ENCODE peak calls at places on chromosome 18, in ten cellular contexts. One of them, this sample, is unnamed.

GRCh38 chr18:47898696-47899095 is 31.8 kb downstream of the SMAD2 start:
- DNase-seq in endodermal cell: no peak
- DNase-seq in colonic mucosa: no peak
- DNase-seq in SHP77: no peak
- DNase-seq in Karpas-422: no peak
- DNase-seq in fibroblast of mammary gland: no peak
- DNase-seq in cardiac fibroblast: peak; percentile 21
- DNase-seq in immature natural killer cell: no peak
- DNase-seq in activated CD4-positive, alpha-beta T cell treated with anti-CD3 and anti-CD28 coated beads, Interleukin-2, amount 10 ng/mL, durations not matched to agents 7 days and 5 days: no peak
- DNase-seq in activated T-helper 9 cell treated with anti-CD3 and anti-CD28 coated beads, Interleukin-2, amount 50 U/mL, for 16 hours: no peak
- DNase-seq in this sample: no peak

GRCh38 chr18:51330148-51330547 is 132.7 kb upstream of the MEX3C start:
- DNase-seq in endodermal cell: no peak
- DNase-seq in colonic mucosa: no peak
- DNase-seq in SHP77: no peak
- DNase-seq in Karpas-422: no peak
- DNase-seq in fibroblast of mammary gland: no peak
- DNase-seq in cardiac fibroblast: peak; percentile 45
- DNase-seq in immature natural killer cell: no peak
- DNase-seq in activated CD4-positive, alpha-beta T cell treated with anti-CD3 and anti-CD28 coated beads, Interleukin-2, amount 10 ng/mL, durations not matched to agents 7 days and 5 days: no peak
- DNase-seq in activated T-helper 9 cell treated with anti-CD3 and anti-CD28 coated beads, Interleukin-2, amount 50 U/mL, for 16 hours: no peak
- DNase-seq in this sample: no peak

GRCh38 chr18:24590946-24591345 is 130.5 kb downstream of the HRH4 start:
- DNase-seq in endodermal cell: no peak
- DNase-seq in colonic mucosa: no peak
- DNase-seq in SHP77: no peak
- DNase-seq in Karpas-422: no peak
- DNase-seq in fibroblast of mammary gland: no peak
- DNase-seq in cardiac fibroblast: no peak
- DNase-seq in immature natural killer cell: no peak
- DNase-seq in activated CD4-positive, alpha-beta T cell treated with anti-CD3 and anti-CD28 coated beads, Interleukin-2, amount 10 ng/mL, durations not matched to agents 7 days and 5 days: no peak
- DNase-seq in activated T-helper 9 cell treated with anti-CD3 and anti-CD28 coated beads, Interleukin-2, amount 50 U/mL, for 16 hours: no peak
- DNase-seq in this sample: no peak

GRCh38 chr18:3074094-3074493 is 61.1 kb upstream of the LPIN2 start:
- DNase-seq in endodermal cell: no peak
- DNase-seq in colonic mucosa: peak; percentile 34
- DNase-seq in SHP77: no peak
- DNase-seq in Karpas-422: no peak
- DNase-seq in fibroblast of mammary gland: no peak
- DNase-seq in cardiac fibroblast: no peak
- DNase-seq in immature natural killer cell: no peak
- DNase-seq in activated CD4-positive, alpha-beta T cell treated with anti-CD3 and anti-CD28 coated beads, Interleukin-2, amount 10 ng/mL, durations not matched to agents 7 days and 5 days: no peak
- DNase-seq in activated T-helper 9 cell treated with anti-CD3 and anti-CD28 coated beads, Interleukin-2, amount 50 U/mL, for 16 hours: no peak
- DNase-seq in this sample: no peak

GRCh38 chr18:78983530-78983929 is 3.9 kb downstream of the SALL3 start:
- DNase-seq in endodermal cell: no peak
- DNase-seq in colonic mucosa: no peak
- DNase-seq in SHP77: no peak
- DNase-seq in Karpas-422: no peak
- DNase-seq in fibroblast of mammary gland: no peak
- DNase-seq in cardiac fibroblast: no peak
- DNase-seq in immature natural killer cell: no peak
- DNase-seq in activated CD4-positive, alpha-beta T cell treated with anti-CD3 and anti-CD28 coated beads, Interleukin-2, amount 10 ng/mL, durations not matched to agents 7 days and 5 days: no peak
- DNase-seq in activated T-helper 9 cell treated with anti-CD3 and anti-CD28 coated beads, Interleukin-2, amount 50 U/mL, for 16 hours: no peak
- DNase-seq in this sample: no peak

GRCh38 chr18:22168360-22168921 is 948 bp upstream of the GATA6 start:
- DNase-seq in endodermal cell: peak; percentile 77
- DNase-seq in colonic mucosa: peak; percentile 67
- DNase-seq in SHP77: no peak
- DNase-seq in Karpas-422: no peak
- DNase-seq in fibroblast of mammary gland: no peak
- DNase-seq in cardiac fibroblast: peak; percentile 25
- DNase-seq in immature natural killer cell: peak; percentile 31
- DNase-seq in activated CD4-positive, alpha-beta T cell treated with anti-CD3 and anti-CD28 coated beads, Interleukin-2, amount 10 ng/mL, durations not matched to agents 7 days and 5 days: no peak
- DNase-seq in activated T-helper 9 cell treated with anti-CD3 and anti-CD28 coated beads, Interleukin-2, amount 50 U/mL, for 16 hours: no peak
- DNase-seq in this sample: no peak

GRCh38 chr18:45589559-45590041 is 25.7 kb upstream of the SLC14A2 start:
- DNase-seq in endodermal cell: peak; percentile 64
- DNase-seq in colonic mucosa: no peak
- DNase-seq in SHP77: no peak
- DNase-seq in Karpas-422: no peak
- DNase-seq in fibroblast of mammary gland: peak; percentile 93
- DNase-seq in cardiac fibroblast: peak; percentile 54
- DNase-seq in immature natural killer cell: no peak
- DNase-seq in activated CD4-positive, alpha-beta T cell treated with anti-CD3 and anti-CD28 coated beads, Interleukin-2, amount 10 ng/mL, durations not matched to agents 7 days and 5 days: no peak
- DNase-seq in activated T-helper 9 cell treated with anti-CD3 and anti-CD28 coated beads, Interleukin-2, amount 50 U/mL, for 16 hours: no peak
- DNase-seq in this sample: peak; percentile 72

GRCh38 chr18:10081477-10081876 is 167.7 kb downstream of the VAPA start:
- DNase-seq in endodermal cell: no peak
- DNase-seq in colonic mucosa: no peak
- DNase-seq in SHP77: no peak
- DNase-seq in Karpas-422: no peak
- DNase-seq in fibroblast of mammary gland: no peak
- DNase-seq in cardiac fibroblast: no peak
- DNase-seq in immature natural killer cell: no peak
- DNase-seq in activated CD4-positive, alpha-beta T cell treated with anti-CD3 and anti-CD28 coated beads, Interleukin-2, amount 10 ng/mL, durations not matched to agents 7 days and 5 days: no peak
- DNase-seq in activated T-helper 9 cell treated with anti-CD3 and anti-CD28 coated beads, Interleukin-2, amount 50 U/mL, for 16 hours: no peak
- DNase-seq in this sample: peak; percentile 46

GRCh38 chr18:13471971-13472628 is 253.5 kb downstream of the LDLRAD4 start:
- DNase-seq in endodermal cell: no peak
- DNase-seq in colonic mucosa: no peak
- DNase-seq in SHP77: peak; percentile 17
- DNase-seq in Karpas-422: no peak
- DNase-seq in fibroblast of mammary gland: no peak
- DNase-seq in cardiac fibroblast: no peak
- DNase-seq in immature natural killer cell: no peak
- DNase-seq in activated CD4-positive, alpha-beta T cell treated with anti-CD3 and anti-CD28 coated beads, Interleukin-2, amount 10 ng/mL, durations not matched to agents 7 days and 5 days: no peak
- DNase-seq in activated T-helper 9 cell treated with anti-CD3 and anti-CD28 coated beads, Interleukin-2, amount 50 U/mL, for 16 hours: no peak
- DNase-seq in this sample: no peak

GRCh38 chr18:13179566-13180113 is 38.9 kb upstream of the LDLRAD4 start:
- DNase-seq in endodermal cell: no peak
- DNase-seq in colonic mucosa: peak; percentile 83
- DNase-seq in SHP77: no peak
- DNase-seq in Karpas-422: no peak
- DNase-seq in fibroblast of mammary gland: no peak
- DNase-seq in cardiac fibroblast: no peak
- DNase-seq in immature natural killer cell: no peak
- DNase-seq in activated CD4-positive, alpha-beta T cell treated with anti-CD3 and anti-CD28 coated beads, Interleukin-2, amount 10 ng/mL, durations not matched to agents 7 days and 5 days: no peak
- DNase-seq in activated T-helper 9 cell treated with anti-CD3 and anti-CD28 coated beads, Interleukin-2, amount 50 U/mL, for 16 hours: no peak
- DNase-seq in this sample: no peak